ENCODE peak calls at places on chromosomes 3 and 15, in seven cellular contexts. V, S, I, D, L, P and C are unnamed samples.

GRCh38 chr15:89936051-89936792 is 23.5 kb upstream of the ARPIN start:
- DNase-seq in V (no peak), S (no peak), I (no peak), D (no peak), L (no peak), P (peak; percentile 11), C (no peak)

GRCh38 chr3:147305533-147306241 is 100.7 kb downstream of the ZIC4 start:
- DNase-seq in V (no peak), S (no peak), I (no peak), D (no peak), L (no peak), P (no peak), C (no peak)

GRCh38 chr15:87631093-87631492 is 625.4 kb downstream of the NTRK3 start:
- DNase-seq in V (no peak), S (no peak), I (no peak), D (no peak), L (no peak), P (no peak), C (no peak)

GRCh38 chr3:146165370-146165769 is 4.4 kb upstream of the PLOD2 start:
- DNase-seq in V (no peak), S (no peak), I (no peak), D (no peak), L (no peak), P (no peak), C (no peak)

GRCh38 chr15:74041311-74041756 is 41.0 kb downstream of the GOLGA6A start:
- DNase-seq in V (no peak), S (no peak), I (no peak), D (no peak), L (no peak), P (no peak), C (no peak)

GRCh38 chr3:10373686-10374261 is 52.9 kb upstream of the SEC13 start:
- DNase-seq in V (no peak), S (no peak), I (no peak), D (no peak), L (no peak), P (no peak), C (no peak)

GRCh38 chr15:66129561-66129960 is 124.0 kb downstream of the MEGF11 start:
- DNase-seq in V (no peak), S (no peak), I (no peak), D (no peak), L (no peak), P (no peak), C (no peak)

GRCh38 chr15:54017911-54018310 is 39.7 kb downstream of the UNC13C start:
- DNase-seq in V (no peak), S (no peak), I (peak; percentile 10), D (no peak), L (no peak), P (no peak), C (no peak)

GRCh38 chr3:194031349-194031748 is 104.6 kb upstream of the HES1 start:
- DNase-seq in V (no peak), S (no peak), I (no peak), D (no peak), L (no peak), P (no peak), C (no peak)